ENCODE peak calls at places on chromosomes 2 and 18, in eight cellular contexts. One of them, this sample, is unnamed.

GRCh38 chr18:7133181-7133580 is 15.6 kb upstream of the LAMA1 start:
- DNase-seq in activated CD8-positive, alpha-beta memory T cell treated with anti-CD3 and anti-CD28 coated beads for 1 hour: no peak
- DNase-seq in IMR-90: peak
- DNase-seq in adrenal gland: no peak
- DNase-seq in RWPE1: no peak
- DNase-seq in posterior cingulate gyrus: no peak
- DNase-seq in cardiac muscle cell: no peak
- DNase-seq in stimulated activated CD8-positive, alpha-beta memory T cell treated with anti-CD3 and anti-CD28 coated beads, Interleukin-4, amount 100 ng/mL, for 1 hour: no peak
- DNase-seq in this sample: no peak

GRCh38 chr2:54176577-54176976 is 61.2 kb downstream of the ACYP2 start:
- DNase-seq in activated CD8-positive, alpha-beta memory T cell treated with anti-CD3 and anti-CD28 coated beads for 1 hour: no peak
- DNase-seq in IMR-90: peak
- DNase-seq in adrenal gland: peak
- DNase-seq in RWPE1: no peak
- DNase-seq in posterior cingulate gyrus: no peak
- DNase-seq in cardiac muscle cell: peak
- DNase-seq in stimulated activated CD8-positive, alpha-beta memory T cell treated with anti-CD3 and anti-CD28 coated beads, Interleukin-4, amount 100 ng/mL, for 1 hour: no peak
- DNase-seq in this sample: peak

GRCh38 chr2:120221616-120222015 is 1.6 kb downstream of the TMEM185B start:
- DNase-seq in activated CD8-positive, alpha-beta memory T cell treated with anti-CD3 and anti-CD28 coated beads for 1 hour: no peak
- DNase-seq in IMR-90: no peak
- DNase-seq in adrenal gland: peak
- DNase-seq in RWPE1: no peak
- DNase-seq in posterior cingulate gyrus: no peak
- DNase-seq in cardiac muscle cell: no peak
- DNase-seq in stimulated activated CD8-positive, alpha-beta memory T cell treated with anti-CD3 and anti-CD28 coated beads, Interleukin-4, amount 100 ng/mL, for 1 hour: no peak
- DNase-seq in this sample: no peak

GRCh38 chr2:170840717-170841210 is 24.1 kb downstream of the GAD1 start:
- DNase-seq in activated CD8-positive, alpha-beta memory T cell treated with anti-CD3 and anti-CD28 coated beads for 1 hour: no peak
- DNase-seq in IMR-90: no peak
- DNase-seq in adrenal gland: no peak
- DNase-seq in RWPE1: no peak
- DNase-seq in posterior cingulate gyrus: no peak
- DNase-seq in cardiac muscle cell: no peak
- DNase-seq in stimulated activated CD8-positive, alpha-beta memory T cell treated with anti-CD3 and anti-CD28 coated beads, Interleukin-4, amount 100 ng/mL, for 1 hour: no peak
- DNase-seq in this sample: no peak

GRCh38 chr2:202423139-202423538 is 47.0 kb downstream of the BMPR2 start:
- DNase-seq in activated CD8-positive, alpha-beta memory T cell treated with anti-CD3 and anti-CD28 coated beads for 1 hour: no peak
- DNase-seq in IMR-90: no peak
- DNase-seq in adrenal gland: no peak
- DNase-seq in RWPE1: no peak
- DNase-seq in posterior cingulate gyrus: no peak
- DNase-seq in cardiac muscle cell: no peak
- DNase-seq in stimulated activated CD8-positive, alpha-beta memory T cell treated with anti-CD3 and anti-CD28 coated beads, Interleukin-4, amount 100 ng/mL, for 1 hour: no peak
- DNase-seq in this sample: no peak

GRCh38 chr2:9897331-9897737 is 54.1 kb downstream of the TAF1B start:
- DNase-seq in activated CD8-positive, alpha-beta memory T cell treated with anti-CD3 and anti-CD28 coated beads for 1 hour: no peak
- DNase-seq in IMR-90: peak
- DNase-seq in adrenal gland: peak
- DNase-seq in RWPE1: peak
- DNase-seq in posterior cingulate gyrus: no peak
- DNase-seq in cardiac muscle cell: no peak
- DNase-seq in stimulated activated CD8-positive, alpha-beta memory T cell treated with anti-CD3 and anti-CD28 coated beads, Interleukin-4, amount 100 ng/mL, for 1 hour: no peak
- DNase-seq in this sample: peak

GRCh38 chr2:38165698-38166097 is 89.7 kb upstream of the CYP1B1 start:
- DNase-seq in activated CD8-positive, alpha-beta memory T cell treated with anti-CD3 and anti-CD28 coated beads for 1 hour: no peak
- DNase-seq in IMR-90: no peak
- DNase-seq in adrenal gland: no peak
- DNase-seq in RWPE1: no peak
- DNase-seq in posterior cingulate gyrus: no peak
- DNase-seq in cardiac muscle cell: no peak
- DNase-seq in stimulated activated CD8-positive, alpha-beta memory T cell treated with anti-CD3 and anti-CD28 coated beads, Interleukin-4, amount 100 ng/mL, for 1 hour: no peak
- DNase-seq in this sample: no peak

GRCh38 chr18:78814321-78814720 is 165.3 kb upstream of the SALL3 start:
- DNase-seq in activated CD8-positive, alpha-beta memory T cell treated with anti-CD3 and anti-CD28 coated beads for 1 hour: no peak
- DNase-seq in IMR-90: no peak
- DNase-seq in adrenal gland: no peak
- DNase-seq in RWPE1: no peak
- DNase-seq in posterior cingulate gyrus: no peak
- DNase-seq in cardiac muscle cell: no peak
- DNase-seq in stimulated activated CD8-positive, alpha-beta memory T cell treated with anti-CD3 and anti-CD28 coated beads, Interleukin-4, amount 100 ng/mL, for 1 hour: no peak
- DNase-seq in this sample: no peak

This sample was measured in Calu3.